ENCODE peak calls at places on chromosomes 4 and X, in four cellular contexts. Q, X, H and B are unnamed samples.

GRCh38 chr4:122377352-122377751 is 1.5 kb upstream of the ADAD1 start:
- DNase-seq in Q (no peak), X (no peak), H (no peak), B (no peak)

GRCh38 chr4:138561906-138562305 is 319.8 kb upstream of the SLC7A11 start:
- DNase-seq in Q (no peak), X (peak; percentile 54), H (no peak), B (no peak)

GRCh38 chrX:3326721-3327120 is 19.7 kb downstream of the MXRA5 start:
- DNase-seq in Q (no peak), X (no peak), H (no peak), B (peak; percentile 9)

GRCh38 chr4:120874792-120875774 is 47.4 kb downstream of the PRDM5 start:
- DNase-seq in Q (no peak), X (no peak), H (peak; percentile 33), B (peak; percentile 44)

GRCh38 chrX:17082831-17083230 is 136.4 kb downstream of the REPS2 start:
- DNase-seq in Q (no peak), X (no peak), H (no peak), B (peak; percentile 22)

GRCh38 chr4:73679836-73680235 is 59.6 kb upstream of the RASSF6 start:
- DNase-seq in Q (peak; percentile 84), X (no peak), H (peak; percentile 65), B (peak; percentile 90)

GRCh38 chr4:21113496-21114213 is 413.4 kb downstream of the PACRGL start:
- DNase-seq in Q (peak; percentile 72), X (no peak), H (peak; percentile 58), B (peak; percentile 1)

GRCh38 chrX:40984962-40985361 is 100.3 kb upstream of the USP9X start:
- DNase-seq in Q (no peak), X (no peak), H (no peak), B (no peak)

GRCh38 chr4:123597586-123597985 is 201.0 kb downstream of the SPRY1 start:
- DNase-seq in Q (peak; percentile 78), X (no peak), H (peak; percentile 78), B (peak; percentile 65)

GRCh38 chr4:113410686-113411085 is 350.9 kb downstream of the CAMK2D start:
- DNase-seq in Q (no peak), X (no peak), H (no peak), B (no peak)

GRCh38 chrX:53281321-53281822 is at the start of gene IQSEC2:
- DNase-seq in Q (peak; percentile 71), X (peak; percentile 86), H (peak; percentile 82), B (peak; percentile 76)

GRCh38 chr4:168589154-168589553 is 92.3 kb downstream of the PALLD start:
- DNase-seq in Q (peak; percentile 84), X (no peak), H (peak; percentile 56), B (peak; percentile 76)

GRCh38 chr4:114137984-114138383 is 158.5 kb upstream of the ARSJ start:
- DNase-seq in Q (no peak), X (no peak), H (no peak), B (no peak)

GRCh38 chr4:101643201-101643600 is 147.3 kb upstream of the BANK1 start:
- DNase-seq in Q (peak; percentile 11), X (no peak), H (no peak), B (no peak)

GRCh38 chrX:120740072-120740471 is 110.2 kb upstream of the C1GALT1C1 start:
- DNase-seq in Q (no peak), X (no peak), H (no peak), B (peak; percentile 27)

GRCh38 chrX:71098302-71098701 is 2.7 kb downstream of the FOXO4 start:
- DNase-seq in Q (no peak), X (peak; percentile 43), H (peak; percentile 63), B (peak; percentile 34)

GRCh38 chrX:74242050-74242449 is 61.9 kb upstream of the ZCCHC13 start:
- DNase-seq in Q (peak; percentile 63), X (no peak), H (peak; percentile 49), B (peak; percentile 63)

GRCh38 chrX:154113729-154114128 is 16.2 kb upstream of the MECP2 start:
- DNase-seq in Q (no peak), X (no peak), H (no peak), B (no peak)

GRCh38 chrX:55794420-55794819 is 76.9 kb downstream of the RRAGB start:
- DNase-seq in Q (no peak), X (no peak), H (no peak), B (no peak)

GRCh38 chrX:104319346-104319745 is 64.6 kb upstream of the ESX1 start:
- DNase-seq in Q (no peak), X (no peak), H (no peak), B (no peak)

GRCh38 chr4:168587326-168588125 is 90.7 kb downstream of the PALLD start:
- DNase-seq in Q (peak; percentile 91), X (peak; percentile 15), H (peak; percentile 82), B (peak; percentile 94)

GRCh38 chr4:77052352-77052751 is 23.4 kb downstream of the CCNI start:
- DNase-seq in Q (no peak), X (peak; percentile 31), H (peak; percentile 49), B (peak; percentile 52)

GRCh38 chrX:151970027-151970426 is 4.4 kb downstream of the GABRE start:
- DNase-seq in Q (no peak), X (no peak), H (peak; percentile 5), B (no peak)

GRCh38 chrX:151973851-151974335 is 583 bp downstream of the GABRE start:
- DNase-seq in Q (no peak), X (peak; percentile 30), H (peak; percentile 37), B (peak; percentile 33)

GRCh38 chrX:151974336-151975227 is at the start of gene GABRE:
- DNase-seq in Q (no peak), X (peak; percentile 68), H (peak; percentile 59), B (peak; percentile 46)

GRCh38 chrX:151973262-151973661 is 1.2 kb downstream of the GABRE start:
- DNase-seq in Q (no peak), X (no peak), H (peak; percentile 5), B (peak; percentile 31)

GRCh38 chrX:151970661-151971060 is 3.8 kb downstream of the GABRE start:
- DNase-seq in Q (peak; percentile 90), X (peak; percentile 71), H (peak; percentile 95), B (peak; percentile 96)
- H3K4me3 ChIP-seq in Q (peak overlapping the region; percentile 28), X (no peak overlapping the region), H (no peak overlapping the region), B (peak overlapping the region; percentile 56)

GRCh38 chr4:3192827-3193226 is 56.1 kb upstream of the MSANTD1 start:
- DNase-seq in Q (no peak), X (no peak), H (no peak), B (no peak)

GRCh38 chr4:3196670-3197359 is 52.1 kb upstream of the MSANTD1 start:
- DNase-seq in Q (no peak), X (no peak), H (no peak), B (no peak)

GRCh38 chr4:3192188-3192587 is 56.8 kb upstream of the MSANTD1 start:
- DNase-seq in Q (no peak), X (no peak), H (no peak), B (no peak)

GRCh38 chr4:3190549-3190948 is 58.4 kb upstream of the MSANTD1 start:
- DNase-seq in Q (no peak), X (no peak), H (no peak), B (no peak)

DNA sequence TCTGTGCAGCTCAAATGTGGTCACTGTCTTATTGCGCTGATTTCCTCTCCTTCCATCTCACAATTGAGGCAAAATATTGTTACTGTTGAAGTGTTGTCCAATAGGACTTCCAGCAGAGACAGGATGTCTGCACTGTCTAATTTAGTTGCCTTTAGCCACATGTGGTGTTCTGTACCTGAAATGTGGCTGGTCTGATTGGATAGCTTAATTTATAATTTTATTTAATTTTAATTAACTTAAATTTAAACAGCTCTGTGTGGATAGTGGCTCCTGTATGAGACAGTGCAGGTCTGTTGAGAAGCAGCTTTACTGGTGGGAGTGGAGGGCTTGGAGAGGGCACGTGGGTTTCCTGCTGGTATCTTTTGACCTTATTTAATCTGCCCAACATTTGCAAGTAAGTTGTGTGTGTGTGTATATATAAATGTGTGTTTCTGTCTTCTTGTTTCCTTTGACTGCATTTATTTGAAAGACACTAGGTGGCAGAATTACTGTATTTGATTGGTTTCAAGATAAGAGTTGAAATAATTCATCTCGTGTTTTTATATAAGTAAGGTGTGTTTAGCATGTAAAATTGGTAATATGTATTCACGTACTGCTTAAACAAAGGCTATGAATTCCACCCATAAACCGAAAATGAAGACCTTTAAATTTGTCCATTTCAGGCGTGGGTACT is 55.3 kb upstream of the MSANTD1 start:
- DNase-seq in Q (no peak), X (no peak), H (peak; percentile 21), B (peak; percentile 27)
- TF ChIP-seq CTCF in Q (no peak), X (no peak), H (peak; percentile 24), B (peak; percentile 39)

GRCh38 chr4:825969-826330 is at the start of gene CPLX1:
- DNase-seq in Q (no peak), X (no peak), H (no peak), B (no peak)
- H3K4me3 ChIP-seq in Q (no peak within 1 kb of the TSS), X (peak within 1 kb of the TSS; percentile 22), H (peak within 1 kb of the TSS; percentile 24), B (peak within 1 kb of the TSS; percentile 22)

DNA sequence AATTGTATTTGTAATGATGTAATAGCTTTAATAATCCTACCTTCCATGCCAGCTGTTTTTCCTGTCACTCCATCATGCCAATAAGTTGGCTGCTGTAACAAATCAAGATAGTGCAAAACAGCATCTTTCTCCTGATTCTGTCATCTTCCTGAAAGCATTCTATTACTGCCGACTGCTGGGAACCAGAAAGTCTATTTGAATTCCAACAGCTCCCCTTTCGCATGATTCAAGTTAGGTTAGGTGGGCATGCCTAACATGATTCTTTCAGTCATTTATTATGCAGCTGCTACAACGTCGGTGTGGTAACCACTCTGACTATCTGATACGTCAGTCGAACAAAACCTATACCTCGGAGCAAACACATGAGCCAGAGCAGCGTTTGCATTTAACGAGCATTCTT is 127.9 kb upstream of the DMD start:
- DNase-seq in Q (no peak), X (no peak), H (peak; percentile 0), B (peak; percentile 2)
- TF ChIP-seq CTCF in Q (no peak), X (no peak), H (no peak), B (no peak)

GRCh38 chrX:44767308-44767707 is 76.5 kb upstream of the DUSP21 start:
- DNase-seq in Q (no peak), X (no peak), H (no peak), B (no peak)
- H3K4me3 ChIP-seq in Q (no peak overlapping the region), X (no peak overlapping the region), H (no peak overlapping the region), B (no peak overlapping the region)

GRCh38 chr4:53507671-53508286 is 83.5 kb downstream of the LNX1 start:
- DNase-seq in Q (peak; percentile 98), X (peak; percentile 74), H (peak; percentile 98), B (peak; percentile 98)
- TF ChIP-seq CTCF in Q (no peak), X (no peak), H (no peak), B (no peak)

DNA sequence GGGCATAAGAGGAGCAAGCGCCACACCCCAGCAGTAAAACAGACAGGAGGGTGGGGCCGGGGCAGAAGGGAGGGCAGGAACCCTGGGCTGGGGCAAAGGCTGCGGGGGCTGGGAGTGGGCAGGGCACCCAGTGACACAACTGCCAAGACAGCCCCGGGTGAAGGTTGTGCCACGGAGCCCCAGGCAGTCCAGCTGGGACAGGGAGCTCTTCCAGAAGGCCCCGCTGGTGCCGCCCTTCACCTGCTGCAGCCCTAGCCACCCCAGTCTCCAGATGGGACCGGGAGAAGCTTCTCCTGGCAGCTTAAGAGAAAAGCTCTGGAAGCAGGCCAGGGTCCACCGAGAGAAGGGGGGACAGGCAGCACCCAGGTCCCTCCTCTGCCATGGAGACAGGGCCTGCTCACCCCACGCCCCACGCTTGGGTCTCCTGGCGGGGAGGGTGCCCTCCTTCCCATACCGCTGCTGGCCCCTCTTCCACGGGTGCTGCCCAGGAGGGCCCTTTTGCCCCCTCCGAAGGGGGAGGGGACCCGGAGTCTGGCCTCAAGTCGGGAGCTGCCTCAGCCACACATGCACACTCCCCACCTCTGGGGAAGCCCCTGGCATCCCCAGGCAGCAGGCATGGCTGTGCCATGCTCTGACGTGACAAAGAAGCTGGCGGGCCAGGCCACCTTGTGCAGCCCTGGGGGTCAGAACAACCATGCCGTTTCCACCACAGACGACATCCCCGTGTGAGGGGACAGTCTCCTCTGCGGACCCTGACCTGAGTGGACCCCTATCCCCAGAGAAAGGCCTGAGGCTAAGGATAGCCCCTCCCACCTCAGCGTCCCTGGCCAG is 1.5 kb downstream of the DGKQ start:
- DNase-seq in Q (no peak), X (no peak), H (no peak), B (no peak)
- H3K4me3 ChIP-seq in Q (peak overlapping the region; percentile 68), X (peak overlapping the region; percentile 91), H (peak overlapping the region; percentile 75), B (peak overlapping the region; percentile 77)